ENCODE peak calls at places on chromosomes 1 and 21, in nine cellular contexts. D is hepatocyte, W is neural progenitor cell, Q is T-helper 1 cell, R is erythroblast, T is adrenal gland, P is fibroblast of lung, S is GF-D8, J is M059J. Y is an unnamed sample.

GRCh38 chr1:209989525-209989924 is 51.5 kb downstream of the SYT14 start:
- DNase-seq in D (peak), W (no peak), Q (no peak), R (peak), T (no peak), P (peak), S (peak), J (peak), Y (no peak)

GRCh38 chr1:94646786-94647555 is 105.4 kb upstream of the F3 start:
- DNase-seq in D (no peak), W (no peak), Q (no peak), R (no peak), T (no peak), P (peak), S (no peak), J (peak), Y (no peak)

GRCh38 chr1:26970810-26971209 is 10.5 kb upstream of the KDF1 start:
- DNase-seq in D (no peak), W (no peak), Q (no peak), R (no peak), T (no peak), P (no peak), S (no peak), J (no peak), Y (no peak)

GRCh38 chr1:39694026-39694425 is 2.8 kb upstream of the HPCAL4 start:
- DNase-seq in D (no peak), W (no peak), Q (no peak), R (no peak), T (no peak), P (no peak), S (no peak), J (peak), Y (no peak)

GRCh38 chr21:36429672-36430546 is 44.7 kb downstream of the CHAF1B start:
- DNase-seq in D (peak), W (peak), Q (peak), R (peak), T (peak), P (peak), S (peak), J (peak), Y (peak)

GRCh38 chr1:161080391-161081150 is 8.8 kb downstream of the NECTIN4 start:
- DNase-seq in D (no peak), W (no peak), Q (no peak), R (no peak), T (no peak), P (peak), S (no peak), J (no peak), Y (no peak)

GRCh38 chr1:2060082-2060481 is 9.9 kb downstream of the PRKCZ start:
- DNase-seq in D (no peak), W (no peak), Q (no peak), R (no peak), T (no peak), P (no peak), S (no peak), J (no peak), Y (no peak)

GRCh38 chr1:156276532-156276931 is 6.1 kb downstream of the SMG5 start:
- DNase-seq in D (no peak), W (no peak), Q (no peak), R (no peak), T (no peak), P (no peak), S (no peak), J (no peak), Y (no peak)

GRCh38 chr1:218297867-218298266 is 12.8 kb downstream of the RRP15 start:
- DNase-seq in D (no peak), W (no peak), Q (no peak), R (no peak), T (no peak), P (peak), S (no peak), J (no peak), Y (no peak)

GRCh38 chr1:31617218-31617916 is at the start of gene HCRTR1:
- DNase-seq in D (peak), W (peak), Q (no peak), R (no peak), T (no peak), P (no peak), S (no peak), J (no peak), Y (no peak)

GRCh38 chr1:200524092-200524491 is 96.5 kb downstream of the KIF14 start:
- DNase-seq in D (no peak), W (no peak), Q (no peak), R (no peak), T (no peak), P (no peak), S (no peak), J (no peak), Y (no peak)

GRCh38 chr1:12760256-12760795 is 13.2 kb upstream of the PRAMEF12 start:
- DNase-seq in D (no peak), W (peak), Q (no peak), R (no peak), T (no peak), P (no peak), S (no peak), J (peak), Y (no peak)

GRCh38 chr1:226134170-226135058 is 52.1 kb downstream of the ACBD3 start:
- DNase-seq in D (no peak), W (no peak), Q (no peak), R (no peak), T (no peak), P (no peak), S (no peak), J (no peak), Y (no peak)

GRCh38 chr1:2834741-2835564 is 33.5 kb upstream of the TTC34 start:
- DNase-seq in D (no peak), W (no peak), Q (no peak), R (no peak), T (no peak), P (no peak), S (no peak), J (no peak), Y (no peak)

Y was measured in epithelial cell of prostate.